ENCODE peak calls at places on chromosomes 16 and 17, in eight cellular contexts. J, G, D, L, O, M, Q and V are unnamed samples.

GRCh38 chr17:17028059-17028877 is 14.0 kb upstream of the MPRIP start:
- DNase-seq in J (peak), G (peak), D (peak), L (peak), O (no peak), M (no peak), Q (no peak), V (peak)

GRCh38 chr16:60605176-60605575 is 1431.1 kb downstream of the CDH8 start:
- DNase-seq in J (no peak), G (no peak), D (peak), L (no peak), O (no peak), M (no peak), Q (no peak), V (no peak)

GRCh38 chr17:4003501-4004421 is 39.5 kb upstream of the ATP2A3 start:
- DNase-seq in J (peak), G (no peak), D (peak), L (peak), O (no peak), M (no peak), Q (no peak), V (no peak)

GRCh38 chr17:28717578-28718316 is at the start of gene RAB34:
- DNase-seq in J (no peak), G (peak), D (peak), L (peak), O (peak), M (no peak), Q (no peak), V (peak)

GRCh38 chr16:3902731-3903130 is 22.2 kb upstream of the CREBBP start:
- DNase-seq in J (no peak), G (no peak), D (peak), L (no peak), O (no peak), M (no peak), Q (no peak), V (no peak)

GRCh38 chr16:88454315-88455057 is 1.4 kb downstream of the ZFPM1 start:
- DNase-seq in J (peak), G (no peak), D (peak), L (peak), O (no peak), M (peak), Q (no peak), V (peak)

GRCh38 chr16:80751167-80751566 is 53.2 kb downstream of the CDYL2 start:
- DNase-seq in J (no peak), G (no peak), D (peak), L (no peak), O (no peak), M (no peak), Q (no peak), V (peak)

GRCh38 chr17:20996724-20997615 is 45.8 kb downstream of the USP22 start:
- DNase-seq in J (peak), G (no peak), D (no peak), L (peak), O (peak), M (no peak), Q (no peak), V (no peak)

GRCh38 chr16:79928142-79928735 is 327.7 kb upstream of the MAF start:
- DNase-seq in J (no peak), G (no peak), D (no peak), L (no peak), O (no peak), M (no peak), Q (no peak), V (no peak)

GRCh38 chr17:21388066-21388465 is 11.9 kb downstream of the KCNJ12 start:
- DNase-seq in J (no peak), G (peak), D (no peak), L (no peak), O (no peak), M (no peak), Q (no peak), V (no peak)

GRCh38 chr16:25258856-25259179 is 1.2 kb upstream of the ZKSCAN2 start:
- DNase-seq in J (no peak), G (no peak), D (no peak), L (no peak), O (no peak), M (no peak), Q (no peak), V (no peak)

GRCh38 chr17:57739402-57740224 is 5.5 kb downstream of the CCDC182 start:
- DNase-seq in J (no peak), G (no peak), D (peak), L (no peak), O (no peak), M (peak), Q (no peak), V (no peak)

GRCh38 chr16:67030221-67030962 is 1.4 kb downstream of the CBFB start:
- DNase-seq in J (no peak), G (no peak), D (no peak), L (no peak), O (peak), M (no peak), Q (no peak), V (no peak)

GRCh38 chr17:44919885-44920564 is 4.7 kb upstream of the GFAP start:
- DNase-seq in J (peak), G (peak), D (peak), L (peak), O (peak), M (peak), Q (peak), V (peak)

GRCh38 chr17:15892679-15893332 is 52.1 kb upstream of the ADORA2B start:
- DNase-seq in J (no peak), G (no peak), D (peak), L (peak), O (no peak), M (peak), Q (no peak), V (no peak)

GRCh38 chr16:23544436-23544835 is 12.7 kb downstream of the EARS2 start:
- DNase-seq in J (no peak), G (no peak), D (no peak), L (no peak), O (no peak), M (no peak), Q (no peak), V (no peak)

GRCh38 chr17:60141111-60142018 is 8.4 kb upstream of the CA4 start:
- DNase-seq in J (peak), G (no peak), D (peak), L (peak), O (no peak), M (no peak), Q (no peak), V (peak)